ENCODE peak calls at places on chromosome 2, in eight cellular contexts. J is kidney glomerular epithelial cell; K is brain pericyte; W is stimulated activated CD4-positive, alpha-beta T cell treated with anti-CD3 and anti-CD28 coated beads, Interleukin-15, amount 100 ng/mL, for 24 hours; T is cerebellum; D is NCI-H1436; L is H9; V is GM12891. S is an unnamed sample.

GRCh38 chr2:201966691-201967388 is 66.8 kb upstream of the FZD7 start:
- DNase-seq in V (no peak), J (no peak), L (no peak), K (no peak), D (no peak), W (no peak), T (peak), S (no peak)

GRCh38 chr2:1651131-1652066 is 92.9 kb downstream of the PXDN start:
- DNase-seq in V (no peak), D (no peak), T (no peak), K (no peak), W (no peak), J (no peak), L (no peak), S (no peak)

GRCh38 chr2:141142025-141142424 is 988.8 kb downstream of the LRP1B start:
- DNase-seq in J (no peak), T (no peak), W (no peak), V (no peak), L (no peak), K (no peak), D (no peak), S (no peak)

GRCh38 chr2:17610521-17610920 is 70.0 kb downstream of the VSNL1 start:
- DNase-seq in L (no peak), V (no peak), J (no peak), K (no peak), D (no peak), W (no peak), T (no peak), S (no peak)

GRCh38 chr2:241052677-241053360 is 49.3 kb downstream of the MTERF4 start:
- DNase-seq in L (peak), V (no peak), T (no peak), J (no peak), D (no peak), K (no peak), W (no peak), S (no peak)

GRCh38 chr2:27798948-27799645 is 27.6 kb downstream of the MRPL33 start:
- DNase-seq in K (peak), V (no peak), W (no peak), L (peak), D (no peak), J (peak), T (no peak), S (peak)

GRCh38 chr2:232487385-232488096 is at the start of gene ECEL1:
- DNase-seq in W (peak), K (no peak), T (no peak), J (no peak), V (no peak), D (no peak), L (peak), S (no peak)

GRCh38 chr2:160402997-160403979 is 90.3 kb downstream of the RBMS1 start:
- DNase-seq in W (no peak), K (no peak), J (peak), L (no peak), D (no peak), T (no peak), V (no peak), S (no peak)

GRCh38 chr2:207088839-207089238 is 76.9 kb downstream of the KLF7 start:
- DNase-seq in T (no peak), K (no peak), W (no peak), V (no peak), L (no peak), J (no peak), D (no peak), S (no peak)

GRCh38 chr2:64260093-64260808 is 116.0 kb upstream of the PELI1 start:
- DNase-seq in W (no peak), K (no peak), L (no peak), V (no peak), J (no peak), D (no peak), T (no peak), S (no peak)

GRCh38 chr2:63788070-63788469 is 53.6 kb upstream of the UGP2 start:
- DNase-seq in T (no peak), J (peak), K (no peak), W (no peak), D (no peak), V (no peak), L (no peak), S (peak)

GRCh38 chr2:27409321-27410073 is at the start of gene PPM1G:
- DNase-seq in K (peak), W (peak), J (peak), V (peak), D (peak), T (peak), L (peak), S (peak)

GRCh38 chr2:11679491-11680130 is 9.6 kb upstream of the NTSR2 start:
- DNase-seq in L (no peak), W (no peak), V (no peak), T (peak), K (no peak), D (no peak), J (no peak), S (no peak)

GRCh38 chr2:241733391-241734207 is 831 bp upstream of the D2HGDH start:
- DNase-seq in V (no peak), T (no peak), D (no peak), K (no peak), W (no peak), J (no peak), L (no peak), S (no peak)

GRCh38 chr2:235766206-235766794 is 272.5 kb downstream of the AGAP1 start:
- DNase-seq in L (peak), K (peak), T (peak), D (peak), W (peak), J (peak), V (peak), S (peak)

GRCh38 chr2:216328347-216328746 is 43.9 kb downstream of the MARCHF4 start:
- DNase-seq in T (no peak), K (no peak), D (no peak), J (no peak), L (no peak), W (no peak), V (no peak), S (no peak)

GRCh38 chr2:9665903-9666302 is 35.1 kb upstream of the YWHAQ start:
- DNase-seq in V (no peak), L (no peak), T (no peak), D (no peak), J (peak), K (peak), W (no peak), S (peak)